ENCODE peak calls at places on chromosomes 11 and 22, in seven cellular contexts. One of them, this sample, is unnamed.

GRCh38 chr11:114354076-114354475 is 46.2 kb downstream of the C11orf71 start:
- DNase-seq in IMR-90: peak; percentile 94
- DNase-seq in colonic mucosa: no peak
- DNase-seq in GM23338: no peak
- DNase-seq in lower leg skin: no peak
- DNase-seq in brain microvascular endothelial cell: peak; percentile 98
- DNase-seq in left ventricle myocardium inferior: no peak
- DNase-seq in this sample: no peak

GRCh38 chr22:20867179-20868099 is 8.6 kb downstream of the SNAP29 start:
- DNase-seq in lower leg skin: no peak
- DNase-seq in GM23338: no peak
- DNase-seq in left ventricle myocardium inferior: peak; percentile 20
- DNase-seq in brain microvascular endothelial cell: no peak
- DNase-seq in IMR-90: peak; percentile 46
- DNase-seq in colonic mucosa: peak; percentile 85
- DNase-seq in this sample: no peak

GRCh38 chr11:58788355-58789023 is 56.0 kb downstream of the GLYATL2 start:
- DNase-seq in brain microvascular endothelial cell: peak; percentile 27
- DNase-seq in lower leg skin: no peak
- DNase-seq in colonic mucosa: peak; percentile 45
- DNase-seq in GM23338: peak; percentile 81
- DNase-seq in IMR-90: peak; percentile 61
- DNase-seq in left ventricle myocardium inferior: no peak
- DNase-seq in this sample: peak; percentile 57

GRCh38 chr11:44313701-44314489 is 4.0 kb upstream of the ALX4 start:
- DNase-seq in GM23338: no peak
- DNase-seq in lower leg skin: no peak
- DNase-seq in colonic mucosa: no peak
- DNase-seq in IMR-90: no peak
- DNase-seq in brain microvascular endothelial cell: no peak
- DNase-seq in left ventricle myocardium inferior: no peak
- DNase-seq in this sample: no peak

GRCh38 chr11:16001899-16002426 is 354.4 kb downstream of the SOX6 start:
- DNase-seq in GM23338: peak; percentile 6
- DNase-seq in brain microvascular endothelial cell: peak; percentile 49
- DNase-seq in lower leg skin: no peak
- DNase-seq in IMR-90: peak; percentile 95
- DNase-seq in colonic mucosa: peak; percentile 24
- DNase-seq in left ventricle myocardium inferior: no peak
- DNase-seq in this sample: peak; percentile 62

GRCh38 chr11:88420165-88420781 is 82.7 kb upstream of the CTSC start:
- DNase-seq in lower leg skin: no peak
- DNase-seq in left ventricle myocardium inferior: peak; percentile 29
- DNase-seq in brain microvascular endothelial cell: peak; percentile 63
- DNase-seq in IMR-90: peak; percentile 78
- DNase-seq in colonic mucosa: no peak
- DNase-seq in GM23338: no peak
- DNase-seq in this sample: no peak

GRCh38 chr11:61917357-61918109 is at the start of gene RAB3IL1:
- DNase-seq in lower leg skin: peak; percentile 94
- DNase-seq in colonic mucosa: peak; percentile 61
- DNase-seq in IMR-90: no peak
- DNase-seq in GM23338: peak; percentile 81
- DNase-seq in left ventricle myocardium inferior: peak; percentile 78
- DNase-seq in brain microvascular endothelial cell: no peak
- DNase-seq in this sample: peak; percentile 90

GRCh38 chr11:1218256-1218787 is 4.5 kb upstream of the MUC5B start:
- DNase-seq in lower leg skin: no peak
- DNase-seq in left ventricle myocardium inferior: no peak
- DNase-seq in GM23338: no peak
- DNase-seq in IMR-90: no peak
- DNase-seq in brain microvascular endothelial cell: no peak
- DNase-seq in colonic mucosa: peak; percentile 80
- DNase-seq in this sample: no peak

GRCh38 chr22:19330865-19331418 is 39.4 kb upstream of the CLTCL1 start:
- DNase-seq in colonic mucosa: no peak
- DNase-seq in GM23338: no peak
- DNase-seq in left ventricle myocardium inferior: no peak
- DNase-seq in lower leg skin: no peak
- DNase-seq in IMR-90: no peak
- DNase-seq in brain microvascular endothelial cell: no peak
- DNase-seq in this sample: no peak

GRCh38 chr11:66071326-66071870 is 1.3 kb downstream of the PACS1 start:
- DNase-seq in GM23338: no peak
- DNase-seq in brain microvascular endothelial cell: no peak
- DNase-seq in colonic mucosa: peak; percentile 17
- DNase-seq in IMR-90: no peak
- DNase-seq in lower leg skin: peak; percentile 74
- DNase-seq in left ventricle myocardium inferior: no peak
- DNase-seq in this sample: no peak

GRCh38 chr11:93370260-93370659 is 39.7 kb downstream of the DEUP1 start:
- DNase-seq in GM23338: no peak
- DNase-seq in left ventricle myocardium inferior: no peak
- DNase-seq in brain microvascular endothelial cell: no peak
- DNase-seq in lower leg skin: no peak
- DNase-seq in colonic mucosa: no peak
- DNase-seq in IMR-90: no peak
- DNase-seq in this sample: no peak

GRCh38 chr11:20075627-20076026 is 84.6 kb downstream of the DBX1 start:
- DNase-seq in brain microvascular endothelial cell: no peak
- DNase-seq in colonic mucosa: no peak
- DNase-seq in left ventricle myocardium inferior: no peak
- DNase-seq in GM23338: no peak
- DNase-seq in IMR-90: no peak
- DNase-seq in lower leg skin: no peak
- DNase-seq in this sample: no peak

GRCh38 chr11:131408011-131408640 is 37.7 kb downstream of the NTM start:
- DNase-seq in brain microvascular endothelial cell: peak; percentile 36
- DNase-seq in colonic mucosa: no peak
- DNase-seq in IMR-90: peak; percentile 28
- DNase-seq in GM23338: peak; percentile 71
- DNase-seq in left ventricle myocardium inferior: peak; percentile 25
- DNase-seq in lower leg skin: no peak
- DNase-seq in this sample: peak; percentile 64

GRCh38 chr22:50738649-50739227 is 734 bp downstream of the ACR start:
- DNase-seq in colonic mucosa: no peak
- DNase-seq in GM23338: no peak
- DNase-seq in left ventricle myocardium inferior: no peak
- DNase-seq in lower leg skin: peak; percentile 64
- DNase-seq in IMR-90: no peak
- DNase-seq in brain microvascular endothelial cell: no peak
- DNase-seq in this sample: no peak

GRCh38 chr11:59551651-59552521 is 40.5 kb downstream of the OR4D9 start:
- DNase-seq in lower leg skin: peak; percentile 83
- DNase-seq in GM23338: peak; percentile 81
- DNase-seq in brain microvascular endothelial cell: peak; percentile 81
- DNase-seq in colonic mucosa: no peak
- DNase-seq in IMR-90: peak; percentile 90
- DNase-seq in left ventricle myocardium inferior: no peak
- DNase-seq in this sample: peak; percentile 74

DNA sequence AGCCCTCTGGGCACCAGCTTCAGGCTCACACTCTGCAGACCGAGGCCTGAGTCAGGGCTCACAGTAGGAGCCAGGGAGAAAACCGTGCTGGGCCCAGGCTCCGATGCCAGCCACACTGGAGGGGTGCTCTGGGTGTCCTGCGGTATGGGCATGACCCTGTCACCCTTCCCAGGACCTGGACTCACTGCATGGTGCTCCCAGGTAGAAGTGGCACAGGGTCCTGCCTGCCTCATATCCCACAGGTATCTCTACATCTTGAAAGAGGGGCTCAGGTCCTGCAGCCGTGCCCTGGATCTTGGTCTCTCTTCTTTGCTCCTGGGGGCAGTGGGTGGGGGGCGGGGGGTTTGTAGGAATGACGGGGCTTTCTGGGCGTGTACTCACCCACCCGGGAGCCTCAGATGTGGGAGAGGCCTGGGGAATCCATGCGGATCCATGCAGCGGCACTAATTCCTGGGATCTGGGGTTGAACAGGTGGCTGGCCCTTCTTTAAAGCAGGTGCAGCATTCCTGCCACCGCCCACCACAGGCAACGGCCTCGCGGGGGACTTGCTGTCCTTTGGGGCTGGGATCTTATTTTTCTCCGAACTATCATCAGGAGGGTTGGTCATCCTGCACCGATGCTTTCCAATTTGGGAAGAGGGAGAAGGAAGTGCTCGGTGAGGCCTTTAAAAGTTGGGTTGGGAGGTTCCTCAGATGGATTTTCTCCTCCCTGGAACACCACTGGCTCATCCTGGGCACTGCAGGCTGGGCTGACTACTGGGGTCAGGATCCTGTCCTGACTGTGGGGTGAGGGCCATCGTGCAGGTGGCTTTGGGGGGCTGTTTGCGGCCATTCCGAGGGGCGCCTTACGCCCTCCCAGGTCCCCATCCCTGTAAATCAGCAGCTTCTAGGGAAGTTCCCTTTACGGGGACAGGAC is 886.4 kb downstream of the BRD1 start:
- DNase-seq in GM23338: no peak
- DNase-seq in brain microvascular endothelial cell: no peak
- DNase-seq in colonic mucosa: peak; percentile 8
- DNase-seq in IMR-90: no peak
- DNase-seq in left ventricle myocardium inferior: no peak
- DNase-seq in lower leg skin: peak; percentile 56
- DNase-seq in this sample: no peak
- TF ChIP-seq CTCF in GM23338: no peak
- TF ChIP-seq CTCF in brain microvascular endothelial cell: no peak
- TF ChIP-seq CTCF in colonic mucosa: no peak
- TF ChIP-seq CTCF in IMR-90: no peak
- TF ChIP-seq CTCF in left ventricle myocardium inferior: no peak
- TF ChIP-seq CTCF in lower leg skin: no peak
- TF ChIP-seq CTCF in this sample: no peak

DNA sequence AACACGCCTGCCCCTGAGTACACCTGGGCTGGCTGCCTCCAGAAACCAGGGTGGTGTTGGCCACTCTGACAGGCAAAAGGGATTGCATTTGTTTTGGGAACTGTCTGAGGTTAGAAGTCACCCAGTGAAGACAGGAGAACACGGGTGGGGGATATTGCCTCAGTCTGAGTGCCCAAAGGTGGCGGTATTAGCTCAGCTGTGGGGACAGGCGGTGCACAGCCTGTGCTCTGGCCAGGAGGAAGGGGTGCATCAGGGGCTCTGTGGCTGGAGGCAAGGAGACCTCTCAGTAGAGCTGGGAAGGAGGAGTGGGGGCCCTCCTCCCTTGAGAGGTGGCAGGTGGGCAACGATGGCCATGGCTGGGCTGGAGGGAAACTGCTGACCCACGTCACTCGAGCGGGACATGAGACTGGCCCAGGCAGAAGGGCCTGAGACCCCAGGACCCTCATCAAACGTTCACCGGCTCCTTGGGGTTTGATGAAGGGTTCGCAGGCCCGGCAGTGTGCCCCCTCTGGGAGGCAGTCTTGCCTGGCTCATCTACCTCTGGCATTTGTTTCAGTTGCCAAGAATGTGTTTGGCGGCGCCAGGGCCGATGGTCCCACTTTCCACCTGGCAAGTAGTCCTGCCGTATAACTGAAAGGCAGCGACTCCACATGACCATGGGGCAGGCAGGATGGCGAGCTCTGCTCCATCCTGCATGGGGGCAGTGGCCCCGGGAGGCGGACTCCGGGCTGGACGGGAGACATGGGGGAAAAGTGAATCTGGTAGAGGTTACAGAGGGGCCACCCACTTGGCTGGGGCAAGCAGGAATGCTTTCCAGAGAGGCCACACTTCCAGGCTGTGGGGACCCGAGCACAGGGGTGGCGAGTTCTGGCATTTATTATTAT is 52.8 kb upstream of the SMIM38 start:
- DNase-seq in brain microvascular endothelial cell: no peak
- DNase-seq in colonic mucosa: no peak
- DNase-seq in left ventricle myocardium inferior: no peak
- DNase-seq in GM23338: peak; percentile 28
- DNase-seq in lower leg skin: no peak
- DNase-seq in IMR-90: no peak
- DNase-seq in this sample: peak; percentile 64
- TF ChIP-seq CTCF in brain microvascular endothelial cell: peak; percentile 27
- TF ChIP-seq CTCF in colonic mucosa: no peak
- TF ChIP-seq CTCF in left ventricle myocardium inferior: peak; percentile 9
- TF ChIP-seq CTCF in GM23338: peak; percentile 29
- TF ChIP-seq CTCF in lower leg skin: no peak
- TF ChIP-seq CTCF in IMR-90: peak; percentile 24
- TF ChIP-seq CTCF in this sample: peak; percentile 41

GRCh38 chr11:69881467-69882269 is 62.5 kb upstream of the FGF3 start:
- DNase-seq in GM23338: peak; percentile 68
- DNase-seq in left ventricle myocardium inferior: peak; percentile 10
- DNase-seq in brain microvascular endothelial cell: no peak
- DNase-seq in IMR-90: no peak
- DNase-seq in colonic mucosa: no peak
- DNase-seq in lower leg skin: no peak
- DNase-seq in this sample: peak; percentile 75
- TF ChIP-seq CTCF in GM23338: peak; percentile 52
- TF ChIP-seq CTCF in left ventricle myocardium inferior: no peak
- TF ChIP-seq CTCF in brain microvascular endothelial cell: peak; percentile 31
- TF ChIP-seq CTCF in IMR-90: no peak
- TF ChIP-seq CTCF in colonic mucosa: no peak
- TF ChIP-seq CTCF in lower leg skin: no peak
- TF ChIP-seq CTCF in this sample: peak; percentile 57

DNA sequence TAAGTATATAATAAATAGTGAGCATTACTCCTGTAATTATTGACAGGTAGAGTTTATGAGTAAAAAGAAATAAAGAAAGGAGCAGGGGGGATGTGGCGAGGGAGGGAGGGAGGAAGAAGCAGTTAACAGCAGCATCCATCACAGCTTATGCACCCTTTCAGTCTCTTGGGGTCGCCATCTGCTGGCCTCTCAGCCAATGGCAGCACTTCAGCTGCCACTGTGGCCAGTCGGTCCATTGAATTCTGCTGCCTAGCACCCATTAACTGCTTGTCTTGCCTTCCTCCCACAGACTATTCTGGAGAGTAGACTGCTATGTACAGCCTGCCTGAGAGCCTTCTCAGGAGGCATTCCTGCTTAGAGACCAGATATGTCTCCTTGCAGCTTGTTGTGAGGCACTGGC is 388.3 kb downstream of the TENM4 start:
- DNase-seq in colonic mucosa: no peak
- DNase-seq in GM23338: peak; percentile 61
- DNase-seq in left ventricle myocardium inferior: no peak
- DNase-seq in IMR-90: no peak
- DNase-seq in brain microvascular endothelial cell: peak; percentile 16
- DNase-seq in lower leg skin: no peak
- DNase-seq in this sample: peak; percentile 61
- TF ChIP-seq CTCF in colonic mucosa: no peak
- TF ChIP-seq CTCF in GM23338: peak; percentile 43
- TF ChIP-seq CTCF in left ventricle myocardium inferior: peak; percentile 49
- TF ChIP-seq CTCF in IMR-90: peak; percentile 17
- TF ChIP-seq CTCF in brain microvascular endothelial cell: peak; percentile 72
- TF ChIP-seq CTCF in lower leg skin: no peak
- TF ChIP-seq CTCF in this sample: peak; percentile 51

GRCh38 chr11:116207349-116207748 is 565.4 kb downstream of the BUD13 start:
- DNase-seq in colonic mucosa: no peak
- DNase-seq in IMR-90: no peak
- DNase-seq in GM23338: no peak
- DNase-seq in brain microvascular endothelial cell: no peak
- DNase-seq in lower leg skin: no peak
- DNase-seq in left ventricle myocardium inferior: no peak
- DNase-seq in this sample: no peak
- TF ChIP-seq CTCF in colonic mucosa: no peak
- TF ChIP-seq CTCF in IMR-90: no peak
- TF ChIP-seq CTCF in GM23338: no peak
- TF ChIP-seq CTCF in brain microvascular endothelial cell: no peak
- TF ChIP-seq CTCF in lower leg skin: no peak
- TF ChIP-seq CTCF in left ventricle myocardium inferior: no peak
- TF ChIP-seq CTCF in this sample: no peak

This sample was measured in neural progenitor cell.